ENCODE peak calls at places on chromosome 16, in four cellular contexts. E is cardiac muscle cell, C is IMR-90, H is tibial nerve. T is an unnamed sample.

GRCh38 chr16:75860654-75861053 is 134.4 kb upstream of the CPHXL start:
- DNase-seq in E (peak), C (no peak), H (no peak), T (peak)

GRCh38 chr16:8948831-8949230 is 14.9 kb downstream of the USP7 start:
- DNase-seq in E (no peak), C (no peak), H (no peak), T (no peak)

GRCh38 chr16:28187595-28188004 is 24.2 kb downstream of the XPO6 start:
- DNase-seq in E (no peak), C (no peak), H (no peak), T (no peak)

GRCh38 chr16:48613061-48613957 is 3.3 kb upstream of the N4BP1 start:
- DNase-seq in E (no peak), C (peak), H (no peak), T (no peak)

GRCh38 chr16:58511933-58512815 is 3.1 kb upstream of the SETD6 start:
- DNase-seq in E (peak), C (peak), H (peak), T (peak)

GRCh38 chr16:88196471-88197400 is 186.0 kb upstream of the ZNF469 start:
- DNase-seq in E (no peak), C (no peak), H (no peak), T (no peak)

GRCh38 chr16:85344502-85345128 is 232.3 kb upstream of the CIBAR2 start:
- DNase-seq in E (no peak), C (no peak), H (no peak), T (no peak)

GRCh38 chr16:87602005-87602790 is at the start of gene JPH3:
- DNase-seq in E (peak), C (no peak), H (no peak), T (no peak)

GRCh38 chr16:86060381-86061317 is 161.7 kb downstream of the IRF8 start:
- DNase-seq in E (no peak), C (no peak), H (no peak), T (no peak)

GRCh38 chr16:24853830-24854229 is 8.1 kb downstream of the SLC5A11 start:
- DNase-seq in E (no peak), C (peak), H (no peak), T (peak)

GRCh38 chr16:57970971-57971370 is at the start of gene CNGB1:
- DNase-seq in E (no peak), C (no peak), H (no peak), T (no peak)

GRCh38 chr16:379183-379960 is 2.4 kb downstream of the PGAP6 start:
- DNase-seq in E (no peak), C (no peak), H (no peak), T (no peak)

GRCh38 chr16:84349852-84350565 is 18.3 kb upstream of the ATP2C2 start:
- DNase-seq in E (no peak), C (no peak), H (no peak), T (no peak)

GRCh38 chr16:11669380-11670146 is 1.3 kb downstream of the SNN start:
- DNase-seq in E (no peak), C (peak), H (peak), T (no peak)

GRCh38 chr16:5516115-5516514 is 418.5 kb upstream of the EEF2KMT start:
- DNase-seq in E (no peak), C (no peak), H (no peak), T (no peak)

GRCh38 chr16:86508028-86508946 is 2.0 kb upstream of the FOXF1 start:
- DNase-seq in E (no peak), C (no peak), H (no peak), T (no peak)

GRCh38 chr16:5222770-5223169 is 125.2 kb upstream of the EEF2KMT start:
- DNase-seq in E (no peak), C (no peak), H (no peak), T (no peak)

GRCh38 chr16:11783319-11784047 is 13.6 kb downstream of the ZC3H7A start:
- DNase-seq in E (no peak), C (peak), H (no peak), T (no peak)

GRCh38 chr16:1296688-1297412 is 12.6 kb upstream of the UBE2I start:
- DNase-seq in E (peak), C (peak), H (no peak), T (no peak)

GRCh38 chr16:576823-577201 is 7.0 kb downstream of the PIGQ start:
- DNase-seq in E (no peak), C (no peak), H (no peak), T (no peak)

DNA sequence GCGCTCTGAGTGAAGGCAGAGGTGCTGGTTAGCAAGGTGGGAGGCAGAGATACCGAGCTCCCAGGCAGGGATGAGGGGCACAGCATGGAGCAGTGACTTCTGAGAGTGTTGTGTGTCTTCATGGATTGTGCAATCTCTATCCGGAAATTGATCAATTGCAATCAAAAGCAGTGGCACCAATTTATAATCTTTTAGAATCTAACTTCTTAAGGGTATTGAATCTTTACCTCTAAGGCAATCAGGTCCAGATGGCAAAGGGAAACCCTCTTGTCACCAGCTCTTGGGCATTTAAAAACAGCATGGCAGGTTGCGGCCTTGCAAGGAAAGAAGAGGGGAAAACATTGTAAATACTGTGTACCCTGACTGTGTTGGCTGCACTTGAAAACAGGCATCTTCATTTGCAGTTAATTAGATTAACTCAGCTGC is 58.0 kb upstream of the MRTFB start:
- DNase-seq in E (no peak), C (no peak), H (no peak), T (no peak)
- H3K4me3 ChIP-seq in E (no peak), C (no peak), H (no peak), T (no peak)

DNA sequence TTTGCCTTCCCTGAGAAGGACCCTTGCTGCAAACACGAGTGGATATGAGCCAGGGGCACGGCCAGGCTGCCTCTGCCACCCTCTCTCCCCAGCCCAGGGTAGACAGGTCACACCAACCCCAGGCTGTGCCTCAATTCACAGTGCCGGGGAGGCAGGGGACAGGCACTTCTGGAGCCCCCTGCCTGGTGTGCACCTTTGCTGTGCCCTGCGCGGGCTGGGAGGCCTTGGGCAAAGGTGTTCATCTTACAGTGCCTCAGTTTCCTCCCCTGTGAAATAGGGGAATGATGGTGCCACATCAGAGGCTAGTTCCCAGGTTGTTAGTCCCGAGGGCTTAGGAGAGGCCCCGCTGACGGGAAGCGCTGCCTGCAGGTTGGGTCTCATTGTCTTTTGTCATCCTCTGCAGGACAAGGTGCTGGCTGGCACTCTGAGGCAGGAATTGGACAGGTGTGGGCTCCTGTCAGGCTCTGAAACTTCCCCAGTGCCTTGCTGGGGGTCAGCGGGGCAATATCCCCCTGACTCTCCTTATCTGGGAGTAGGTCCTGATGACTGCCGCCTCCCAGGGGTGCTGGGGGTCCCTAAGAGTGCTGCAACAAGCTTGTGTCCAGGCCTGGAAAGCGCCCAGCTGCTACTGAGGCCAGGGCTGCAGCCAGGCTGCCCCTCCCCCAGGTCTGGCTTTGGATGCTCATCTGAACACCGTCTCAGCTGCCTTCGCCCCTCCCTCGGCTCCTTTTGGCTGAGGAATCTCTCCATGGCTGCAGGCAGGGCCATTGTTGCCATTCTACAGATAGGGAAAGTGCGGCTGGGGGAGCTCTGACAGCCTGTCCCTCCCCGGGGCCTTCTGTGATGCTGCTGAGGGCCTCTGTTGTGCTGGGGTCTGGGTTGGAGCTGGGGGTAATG is 3.1 kb downstream of the PRSS21 start:
- DNase-seq in E (no peak), C (no peak), H (no peak), T (peak)
- H3K27ac ChIP-seq in E (no peak), C (no peak), H (no peak), T (no peak)

GRCh38 chr16:56041556-56042140 is 149.6 kb upstream of the GNAO1 start:
- DNase-seq in E (peak), C (no peak), H (no peak), T (no peak)
- TF ChIP-seq CTCF in E (no peak), C (peak), H (no peak), T (peak)

GRCh38 chr16:46885960-46886763 is 2.0 kb downstream of the GPT2 start:
- DNase-seq in E (peak), C (peak), H (peak), T (no peak)
- H3K4me3 ChIP-seq in E (no peak), C (peak), H (peak), T (peak)

GRCh38 chr16:50547944-50548658 is at the start of gene NKD1:
- DNase-seq in E (peak), C (peak), H (peak), T (peak)
- H3K27ac ChIP-seq in E (no peak), C (no peak), H (peak), T (no peak)

DNA sequence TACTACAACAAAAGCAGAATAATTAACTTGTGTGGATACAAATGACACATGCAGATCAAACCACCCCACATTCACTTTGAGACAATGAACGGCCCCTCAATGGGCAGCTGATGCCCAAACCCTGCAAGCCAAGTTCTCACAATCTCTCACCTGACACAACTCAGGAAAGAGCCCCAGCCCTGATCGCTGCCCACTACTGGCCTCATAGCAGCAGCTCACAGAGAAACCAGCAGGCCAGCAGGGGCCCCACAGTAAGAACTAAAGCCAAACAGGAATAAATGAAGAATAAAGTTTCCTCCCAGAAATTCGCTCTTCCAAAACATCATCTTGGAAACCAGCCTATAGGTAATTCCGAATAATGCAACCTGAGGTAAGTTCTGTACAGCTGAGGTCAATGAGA is 7.7 kb downstream of the AKTIP start:
- DNase-seq in E (no peak), C (no peak), H (no peak), T (no peak)
- TF ChIP-seq CTCF in E (no peak), C (no peak), H (no peak), T (no peak)

GRCh38 chr16:70736454-70737376 is 50.9 kb upstream of the MTSS2 start:
- DNase-seq in E (no peak), C (peak), H (no peak), T (no peak)
- H3K4me3 ChIP-seq in E (no peak), C (no peak), H (no peak), T (no peak)

GRCh38 chr16:55376567-55377167 is 52.7 kb downstream of the IRX6 start:
- DNase-seq in E (no peak), C (no peak), H (no peak), T (no peak)

GRCh38 chr16:55372792-55373488 is 48.9 kb downstream of the IRX6 start:
- DNase-seq in E (no peak), C (no peak), H (no peak), T (no peak)

GRCh38 chr16:55370762-55371482 is 46.9 kb downstream of the IRX6 start:
- DNase-seq in E (peak), C (peak), H (peak), T (peak)

GRCh38 chr16:55376045-55376444 is 52.0 kb downstream of the IRX6 start:
- DNase-seq in E (no peak), C (no peak), H (no peak), T (no peak)

DNA sequence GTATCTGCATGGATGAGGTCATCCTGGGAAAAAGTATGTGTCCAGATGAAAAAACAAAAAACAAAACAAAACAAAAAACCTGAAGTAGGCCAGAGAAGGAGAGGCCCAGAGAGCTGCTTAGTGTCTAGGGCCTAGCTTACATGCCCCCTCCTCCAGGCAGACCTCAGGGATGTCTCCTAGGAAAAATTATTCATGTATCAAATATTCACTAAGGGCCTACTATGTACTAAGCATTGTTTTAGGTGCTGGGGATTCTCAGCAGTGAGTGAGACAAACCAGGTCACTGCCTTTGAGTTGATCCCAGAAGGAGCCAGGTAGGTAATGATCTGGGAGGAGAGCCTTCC is 49.5 kb downstream of the IRX6 start:
- DNase-seq in E (no peak), C (no peak), H (no peak), T (no peak)
- H3K27ac ChIP-seq in E (no peak), C (no peak), H (no peak), T (no peak)

GRCh38 chr16:15523092-15523541 is 88.7 kb downstream of the BMERB1 start:
- DNase-seq in E (no peak), C (no peak), H (peak), T (peak)
- TF ChIP-seq CTCF in E (no peak), C (no peak), H (no peak), T (peak)

GRCh38 chr16:89315791-89316581 is 98.5 kb downstream of the ZNF778 start:
- DNase-seq in E (no peak), C (peak), H (no peak), T (no peak)

GRCh38 chr16:89317101-89317671 is 99.7 kb downstream of the ZNF778 start:
- DNase-seq in E (no peak), C (no peak), H (no peak), T (no peak)

GRCh38 chr16:89317729-89318429 is 100.4 kb downstream of the ZNF778 start:
- DNase-seq in E (no peak), C (no peak), H (no peak), T (no peak)

GRCh38 chr16:89315271-89315670 is 97.8 kb downstream of the ZNF778 start:
- DNase-seq in E (no peak), C (no peak), H (no peak), T (no peak)

GRCh38 chr16:89316701-89317100 is 99.2 kb downstream of the ZNF778 start:
- DNase-seq in E (no peak), C (no peak), H (no peak), T (no peak)
- H3K4me3 ChIP-seq in E (no peak), C (no peak), H (no peak), T (no peak)

T was measured in dorsolateral prefrontal cortex.